ENCODE peak calls at places on chromosomes 3 and 15, in ten cellular contexts. Z is heart right ventricle; X is CD8-positive, alpha-beta T cell; O is endothelial cell; C is cardiac fibroblast; H is AG10803; Y is hypothalamus; L is Daoy; K is stimulated activated CD4-positive, alpha-beta T cell treated with anti-CD3 and anti-CD28 coated beads, Interleukin-1b, Interleukin-23, amount 100 ng/mL, for 1 hour; Q is activated CD4-positive, CD25-positive, alpha-beta regulatory T cell treated with anti-CD3 and anti-CD28 coated beads, Interleukin-2, amount 50 U/mL, for 72 hours. N is an unnamed sample.

GRCh38 chr3:33826688-33827087 is 28.3 kb downstream of the PDCD6IP start:
- DNase-seq in Z (no peak), X (no peak), O (no peak), C (peak; percentile 72), H (peak; percentile 45), Y (no peak), L (no peak), K (no peak), Q (no peak), N (peak; percentile 8)

GRCh38 chr3:148865039-148865438 is at the start of gene CPA3:
- DNase-seq in Z (no peak), X (no peak), O (no peak), C (no peak), H (no peak), Y (no peak), L (no peak), K (no peak), Q (no peak), N (no peak)

GRCh38 chr15:101501703-101502373 is 12.3 kb upstream of the PCSK6 start:
- DNase-seq in Z (no peak), X (peak; percentile 16), O (peak; percentile 57), C (peak; percentile 29), H (peak; percentile 22), Y (no peak), L (peak; percentile 61), K (peak; percentile 4), Q (peak; percentile 45), N (no peak)

GRCh38 chr3:12222765-12223485 is 64.2 kb upstream of the TIMP4 start:
- DNase-seq in Z (no peak), X (no peak), O (no peak), C (peak; percentile 75), H (peak; percentile 72), Y (no peak), L (no peak), K (no peak), Q (no peak), N (peak; percentile 72)

GRCh38 chr3:141828487-141829284 is 47.8 kb upstream of the ATP1B3 start:
- DNase-seq in Z (peak; percentile 31), X (no peak), O (no peak), C (peak; percentile 42), H (peak; percentile 32), Y (no peak), L (no peak), K (no peak), Q (no peak), N (peak; percentile 47)

GRCh38 chr15:67510597-67511225 is 10.2 kb upstream of the C15orf61 start:
- DNase-seq in Z (no peak), X (no peak), O (no peak), C (peak; percentile 75), H (peak; percentile 87), Y (no peak), L (peak; percentile 58), K (no peak), Q (no peak), N (peak; percentile 68)

GRCh38 chr3:181533811-181534210 is 177.9 kb upstream of the SOX2 start:
- DNase-seq in Z (no peak), X (no peak), O (no peak), C (no peak), H (no peak), Y (no peak), L (no peak), K (no peak), Q (no peak), N (no peak)

GRCh38 chr15:100788731-100789105 is 90.9 kb upstream of the ALDH1A3 start:
- DNase-seq in Z (no peak), X (no peak), O (no peak), C (no peak), H (no peak), Y (no peak), L (no peak), K (no peak), Q (no peak), N (no peak)

GRCh38 chr3:29426302-29427226 is 145.7 kb downstream of the RBMS3 start:
- DNase-seq in Z (no peak), X (no peak), O (no peak), C (no peak), H (no peak), Y (no peak), L (no peak), K (no peak), Q (no peak), N (peak; percentile 23)

GRCh38 chr3:183188895-183189462 is 26.4 kb upstream of the LAMP3 start:
- DNase-seq in Z (no peak), X (no peak), O (peak; percentile 63), C (peak; percentile 47), H (no peak), Y (no peak), L (peak; percentile 36), K (no peak), Q (no peak), N (no peak)

GRCh38 chr3:197007953-197008352 is 21.7 kb downstream of the MELTF start:
- DNase-seq in Z (no peak), X (no peak), O (no peak), C (no peak), H (no peak), Y (no peak), L (no peak), K (no peak), Q (no peak), N (no peak)

GRCh38 chr3:79767194-79767952 is 425 bp downstream of the ROBO1 start:
- DNase-seq in Z (no peak), X (no peak), O (peak; percentile 32), C (peak; percentile 20), H (no peak), Y (no peak), L (no peak), K (no peak), Q (no peak), N (peak; percentile 22)

GRCh38 chr3:183430325-183430957 is 2.0 kb upstream of the MCF2L2 start:
- DNase-seq in Z (no peak), X (no peak), O (no peak), C (no peak), H (no peak), Y (no peak), L (no peak), K (no peak), Q (no peak), N (no peak)

GRCh38 chr3:52532517-52532837 is 1.2 kb downstream of the NT5DC2 start:
- DNase-seq in Z (no peak), X (no peak), O (peak; percentile 18), C (peak; percentile 80), H (no peak), Y (no peak), L (peak; percentile 83), K (no peak), Q (no peak), N (peak; percentile 62)

GRCh38 chr3:31770822-31771326 is 210.2 kb downstream of the OSBPL10 start:
- DNase-seq in Z (no peak), X (no peak), O (no peak), C (peak; percentile 55), H (peak; percentile 20), Y (no peak), L (no peak), K (no peak), Q (no peak), N (no peak)

N was measured in fibroblast of lung.